ENCODE peak calls at places on chromosomes 11 and 22, in seven cellular contexts. P is ovary; N is amygdala; B is cardiac muscle cell; D is kidney epithelial cell; T is MV-4-11; Y is stimulated activated naive CD4-positive, alpha-beta T cell. V is an unnamed sample.

GRCh38 chr11:73387594-73388021 is 11.4 kb downstream of the RELT start:
- DNase-seq in P (no peak), N (no peak), B (peak), D (no peak), T (peak), Y (no peak), V (peak)

GRCh38 chr11:47980093-47980906 is at the start of gene PTPRJ:
- DNase-seq in P (peak), N (peak), B (peak), D (no peak), T (no peak), Y (peak), V (peak)

GRCh38 chr11:130722401-130722800 is 193.9 kb downstream of the SNX19 start:
- DNase-seq in P (no peak), N (no peak), B (no peak), D (no peak), T (no peak), Y (no peak), V (no peak)

GRCh38 chr22:39607093-39607492 is 36.5 kb downstream of the CACNA1I start:
- DNase-seq in P (no peak), N (no peak), B (no peak), D (no peak), T (no peak), Y (no peak), V (no peak)

GRCh38 chr11:70802185-70802584 is 403.9 kb downstream of the CTTN start:
- DNase-seq in P (no peak), N (no peak), B (no peak), D (no peak), T (no peak), Y (no peak), V (no peak)

GRCh38 chr22:46415816-46416536 is 80.5 kb downstream of the TRMU start:
- DNase-seq in P (no peak), N (no peak), B (no peak), D (no peak), T (no peak), Y (no peak), V (no peak)

GRCh38 chr11:11555228-11555627 is 66.6 kb downstream of the GALNT18 start:
- DNase-seq in P (no peak), N (no peak), B (peak), D (peak), T (no peak), Y (no peak), V (no peak)

GRCh38 chr22:44797181-44797720 is 44.9 kb downstream of the ARHGAP8 start:
- DNase-seq in P (no peak), N (no peak), B (no peak), D (no peak), T (no peak), Y (no peak), V (no peak)

GRCh38 chr22:41364955-41365354 is 16.8 kb upstream of the TEF start:
- DNase-seq in P (no peak), N (no peak), B (no peak), D (no peak), T (no peak), Y (no peak), V (no peak)

GRCh38 chr22:32100711-32101110 is 57.6 kb downstream of the SLC5A1 start:
- DNase-seq in P (no peak), N (no peak), B (no peak), D (no peak), T (no peak), Y (no peak), V (no peak)

GRCh38 chr11:119381186-119381988 is at the start of gene USP2:
- DNase-seq in P (peak), N (peak), B (peak), D (peak), T (peak), Y (peak), V (peak)

GRCh38 chr11:68911731-68912130 is 8.0 kb downstream of the IGHMBP2 start:
- DNase-seq in P (no peak), N (no peak), B (no peak), D (no peak), T (no peak), Y (no peak), V (no peak)

GRCh38 chr22:20205964-20206708 is 55.3 kb upstream of the CCDC188 start:
- DNase-seq in P (peak), N (no peak), B (peak), D (peak), T (peak), Y (peak), V (peak)

GRCh38 chr11:105935791-105936190 is 86.2 kb downstream of the MSANTD4 start:
- DNase-seq in P (no peak), N (no peak), B (peak), D (peak), T (no peak), Y (no peak), V (no peak)

GRCh38 chr11:127627629-127628462 is 627.3 kb upstream of the KIRREL3 start:
- DNase-seq in P (no peak), N (no peak), B (no peak), D (peak), T (no peak), Y (no peak), V (no peak)

GRCh38 chr22:19919701-19920363 is 21.7 kb upstream of the COMT start:
- DNase-seq in P (no peak), N (no peak), B (no peak), D (no peak), T (no peak), Y (no peak), V (no peak)

GRCh38 chr11:118311518-118311917 is 7.0 kb downstream of the CD3E start:
- DNase-seq in P (no peak), N (no peak), B (no peak), D (no peak), T (no peak), Y (no peak), V (peak)

GRCh38 chr11:71452354-71453020 is 516 bp upstream of the NADSYN1 start:
- DNase-seq in P (peak), N (peak), B (peak), D (no peak), T (peak), Y (peak), V (peak)

GRCh38 chr11:59611570-59612565 is 3.7 kb downstream of the OSBP start:
- DNase-seq in P (no peak), N (no peak), B (peak), D (no peak), T (no peak), Y (no peak), V (no peak)

GRCh38 chr11:12528487-12528886 is 145.7 kb upstream of the TEAD1 start:
- DNase-seq in P (no peak), N (no peak), B (no peak), D (no peak), T (no peak), Y (no peak), V (no peak)

GRCh38 chr11:35478411-35479139 is 46.8 kb downstream of the PAMR1 start:
- DNase-seq in P (no peak), N (peak), B (no peak), D (no peak), T (no peak), Y (no peak), V (peak)

GRCh38 chr22:38935023-38935422 is 22.4 kb upstream of the APOBEC3A start:
- DNase-seq in P (peak), N (no peak), B (no peak), D (no peak), T (no peak), Y (no peak), V (no peak)

GRCh38 chr22:41076857-41077256 is 15.5 kb upstream of the EP300 start:
- DNase-seq in P (no peak), N (no peak), B (no peak), D (no peak), T (no peak), Y (no peak), V (no peak)

GRCh38 chr11:75328426-75329277 is 22.8 kb downstream of the ARRB1 start:
- DNase-seq in P (peak), N (peak), B (peak), D (peak), T (peak), Y (peak), V (peak)

GRCh38 chr11:101127699-101128570 is 1.7 kb downstream of the PGR start:
- DNase-seq in P (peak), N (no peak), B (peak), D (no peak), T (no peak), Y (no peak), V (no peak)

GRCh38 chr11:69867076-69868002 is 48.1 kb upstream of the FGF3 start:
- DNase-seq in P (no peak), N (no peak), B (no peak), D (peak), T (no peak), Y (no peak), V (no peak)

GRCh38 chr22:45692549-45692948 is 20.9 kb downstream of the ATXN10 start:
- DNase-seq in P (no peak), N (no peak), B (no peak), D (no peak), T (no peak), Y (no peak), V (no peak)

GRCh38 chr11:33926954-33927552 is 35.2 kb upstream of the LMO2 start:
- DNase-seq in P (no peak), N (no peak), B (no peak), D (no peak), T (peak), Y (no peak), V (no peak)

GRCh38 chr11:57644748-57645715 is 4.7 kb downstream of the YPEL4 start:
- DNase-seq in P (peak), N (peak), B (peak), D (no peak), T (peak), Y (peak), V (peak)

GRCh38 chr11:16082532-16083055 is 273.8 kb downstream of the SOX6 start:
- DNase-seq in P (no peak), N (no peak), B (no peak), D (no peak), T (no peak), Y (no peak), V (no peak)

GRCh38 chr11:46977940-46978595 is 41.5 kb downstream of the CSTPP1 start:
- DNase-seq in P (no peak), N (no peak), B (no peak), D (no peak), T (no peak), Y (no peak), V (no peak)

GRCh38 chr11:44017443-44018126 is 30.2 kb upstream of the ACCSL start:
- DNase-seq in P (no peak), N (no peak), B (no peak), D (no peak), T (no peak), Y (no peak), V (no peak)

GRCh38 chr11:82239498-82239897 is 494.2 kb downstream of the FAM181B start:
- DNase-seq in P (no peak), N (no peak), B (no peak), D (no peak), T (no peak), Y (no peak), V (no peak)

GRCh38 chr11:116454020-116454645 is 318.7 kb downstream of the BUD13 start:
- DNase-seq in P (peak), N (no peak), B (peak), D (peak), T (peak), Y (no peak), V (peak)